ENCODE peak calls at places on chromosomes 3 and 15, in four cellular contexts. O is transverse colon, J is ovary, E is heart left ventricle. W is an unnamed sample.
A peak's percentile ranks its signal among the peaks of the same experiment; 100 is the strongest.

GRCh38 chr3:42456211-42456610 is 45.8 kb upstream of the LYZL4 start:
- DNase-seq in O (no peak), J (no peak), E (no peak), W (no peak)

GRCh38 chr3:192079098-192079497 is 618.1 kb downstream of the PYDC2 start:
- DNase-seq in O (no peak), J (no peak), E (no peak), W (no peak)

GRCh38 chr15:68830141-68830540 is 9.4 kb upstream of the ANP32A start:
- DNase-seq in O (no peak), J (no peak), E (no peak), W (no peak)

GRCh38 chr15:69861331-69862171 is 236.2 kb downstream of the TLE3 start:
- DNase-seq in O (no peak), J (no peak), E (no peak), W (no peak)

GRCh38 chr3:49534581-49535495 is 19.4 kb upstream of the BSN start:
- DNase-seq in O (no peak), J (peak; percentile 32), E (no peak), W (no peak)

GRCh38 chr3:157077565-157077991 is 82.4 kb downstream of the CCNL1 start:
- DNase-seq in O (no peak), J (no peak), E (no peak), W (no peak)

GRCh38 chr3:150450906-150451305 is 42.8 kb downstream of the TSC22D2 start:
- DNase-seq in O (no peak), J (no peak), E (no peak), W (no peak)

GRCh38 chr15:27486036-27486435 is 515.1 kb downstream of the GABRG3 start:
- DNase-seq in O (no peak), J (no peak), E (no peak), W (no peak)

GRCh38 chr3:160616721-160617120 is 51.4 kb upstream of the KPNA4 start:
- DNase-seq in O (no peak), J (no peak), E (peak; percentile 23), W (peak; percentile 14)

GRCh38 chr15:77371850-77372249 is 48.1 kb downstream of the PEAK1 start:
- DNase-seq in O (no peak), J (no peak), E (no peak), W (no peak)

GRCh38 chr15:77370580-77370979 is 49.3 kb downstream of the PEAK1 start:
- DNase-seq in O (no peak), J (no peak), E (no peak), W (no peak)

GRCh38 chr15:77375133-77375532 is 44.8 kb downstream of the PEAK1 start:
- DNase-seq in O (no peak), J (no peak), E (no peak), W (no peak)

GRCh38 chr15:77373441-77373840 is 46.5 kb downstream of the PEAK1 start:
- DNase-seq in O (no peak), J (no peak), E (no peak), W (no peak)

GRCh38 chr15:77369168-77369567 is 50.7 kb downstream of the PEAK1 start:
- DNase-seq in O (no peak), J (no peak), E (no peak), W (no peak)
- H3K4me1 ChIP-seq in O (no peaks in the 10 kb centered on the region), J (no peaks in the 10 kb centered on the region), E (no peaks in the 10 kb centered on the region), W (peaks cover 4% of the 10 kb centered on the region)

GRCh38 chr3:16177962-16178627 is 3.6 kb downstream of the GALNT15 start:
- DNase-seq in O (peak; percentile 79), J (peak; percentile 88), E (peak; percentile 88), W (peak; percentile 77)
- TF ChIP-seq POLR2A in O (no peak), J (peak; percentile 16), E (peak; percentile 50), W (no peak)

DNA sequence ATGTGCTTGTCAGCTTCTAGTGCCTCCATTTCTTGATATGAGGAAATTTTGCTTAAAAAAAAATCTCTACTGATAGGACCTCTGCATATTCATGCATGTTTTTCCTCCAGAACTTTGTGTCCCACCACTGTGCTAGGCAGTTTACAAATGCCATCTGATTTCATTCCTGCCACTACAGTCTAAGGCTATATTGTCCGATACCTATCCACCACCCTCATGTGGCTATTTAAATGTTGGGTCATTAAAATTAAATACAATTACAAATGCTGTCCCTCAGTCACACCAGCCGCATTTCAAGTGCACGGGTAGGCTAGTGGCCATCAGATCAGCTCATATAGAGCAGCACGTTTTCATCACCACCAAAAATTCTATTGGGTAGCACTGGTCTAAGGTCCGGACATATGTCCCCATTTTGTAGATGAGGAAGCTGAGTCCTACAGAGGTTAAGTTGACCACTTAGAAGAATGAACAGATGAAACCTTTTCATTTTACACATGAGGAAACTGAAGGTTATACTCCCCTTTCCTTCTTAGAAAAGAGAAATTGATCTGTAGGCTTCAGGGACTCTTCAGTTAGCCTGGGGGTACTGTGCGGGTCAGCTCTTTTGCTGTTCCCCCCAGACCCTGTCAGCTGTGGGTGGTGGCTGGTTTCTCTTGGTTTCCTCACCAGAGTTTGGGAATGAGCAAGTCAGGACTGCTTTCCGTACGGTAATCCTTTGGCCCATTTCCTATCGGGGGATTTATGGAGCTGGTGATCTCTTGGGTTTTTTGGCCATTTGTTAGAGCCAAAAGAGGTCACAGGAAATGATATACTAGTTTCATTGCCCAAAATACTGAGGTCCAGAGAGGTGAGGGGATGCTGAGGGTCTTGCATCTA is 56.6 kb downstream of the SMAD3 start:
- DNase-seq in O (no peak), J (no peak), E (no peak), W (no peak)
- H3K4me1 ChIP-seq in O (peaks cover 54% of the 10 kb centered on the region), J (peaks cover 51% of the 10 kb centered on the region), E (peaks cover 50% of the 10 kb centered on the region), W (peaks cover 92% of the 10 kb centered on the region)

GRCh38 chr15:88954431-88955277 is 41.5 kb upstream of the MFGE8 start:
- DNase-seq in O (no peak), J (no peak), E (peak; percentile 76), W (no peak)
- TF ChIP-seq POLR2A in O (no peak), J (no peak), E (no peak), W (no peak)

DNA sequence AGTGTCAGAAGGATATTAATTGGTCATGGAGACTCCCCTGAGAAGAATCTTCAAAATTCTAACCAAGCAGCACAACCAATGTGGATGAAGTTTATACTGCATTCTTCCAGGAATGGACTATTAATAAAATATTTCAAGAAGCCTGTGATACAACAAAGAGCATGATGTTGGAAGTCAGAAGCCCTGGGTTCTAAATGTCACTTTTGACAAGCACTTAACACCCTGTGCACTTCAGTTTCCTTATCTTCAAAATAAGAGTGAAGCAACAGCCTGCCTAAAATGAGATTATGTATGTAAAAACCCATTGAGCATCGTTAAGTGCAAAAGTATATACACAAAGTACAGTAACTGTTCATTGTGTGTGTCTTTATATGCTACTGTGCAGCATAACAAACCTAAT is 369.4 kb downstream of the NTRK3 start:
- DNase-seq in O (no peak), J (no peak), E (no peak), W (no peak)
- H3K4me1 ChIP-seq in O (no peaks in the 10 kb centered on the region), J (no peaks in the 10 kb centered on the region), E (no peaks in the 10 kb centered on the region), W (no peaks in the 10 kb centered on the region)

GRCh38 chr3:139122612-139123011 is 77.9 kb upstream of the PRR23C start:
- DNase-seq in O (no peak), J (no peak), E (no peak), W (no peak)

GRCh38 chr3:139120336-139120971 is 75.8 kb upstream of the PRR23C start:
- DNase-seq in O (no peak), J (no peak), E (no peak), W (no peak)

GRCh38 chr3:139123377-139124095 is 78.8 kb upstream of the PRR23C start:
- DNase-seq in O (no peak), J (no peak), E (no peak), W (no peak)

GRCh38 chr3:139122221-139122581 is 77.5 kb upstream of the PRR23C start:
- DNase-seq in O (no peak), J (peak; percentile 61), E (no peak), W (no peak)

GRCh38 chr3:139121513-139122220 is 77.0 kb upstream of the PRR23C start:
- DNase-seq in O (peak; percentile 71), J (no peak), E (no peak), W (no peak)
- TF ChIP-seq POLR2A in O (no peak), J (no peak), E (no peak), W (no peak)

DNA sequence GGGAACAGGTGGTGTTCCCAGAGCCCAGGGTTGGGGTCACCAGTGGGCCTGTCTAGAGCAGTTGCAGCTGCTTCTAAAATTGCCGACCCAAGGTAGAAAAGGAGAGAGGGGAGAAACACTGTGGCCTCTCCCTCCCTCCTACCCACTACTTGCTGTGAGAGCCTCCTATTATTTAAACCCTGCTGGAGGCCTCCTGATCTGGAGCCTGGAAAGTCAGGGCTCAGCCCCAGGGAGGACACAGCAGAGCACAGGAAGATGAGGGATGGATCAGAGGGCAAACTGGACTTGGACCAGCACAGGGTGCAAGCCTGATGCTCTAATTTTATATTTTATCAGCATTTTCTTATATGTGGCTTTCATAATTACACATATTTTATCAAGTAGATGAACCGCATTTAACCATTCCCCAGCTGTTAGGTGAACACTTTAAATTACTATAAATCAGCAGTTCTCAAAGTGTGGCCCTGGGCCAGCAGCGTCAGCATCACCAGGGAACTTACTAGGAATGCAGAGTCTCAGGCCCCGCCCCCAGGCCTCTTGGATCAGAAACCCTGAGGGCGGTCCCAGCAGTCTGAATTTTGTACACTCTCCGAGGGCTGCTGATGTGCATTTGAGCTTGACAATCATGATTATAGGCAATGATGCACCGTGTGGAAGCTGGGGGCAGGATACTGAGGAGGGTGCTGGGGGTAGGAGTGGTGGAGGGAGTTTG is 26.7 kb downstream of the SMAD3 start:
- DNase-seq in O (no peak), J (no peak), E (no peak), W (no peak)
- H3K4me1 ChIP-seq in O (peaks cover 49% of the 10 kb centered on the region), J (peaks cover 38% of the 10 kb centered on the region), E (peaks cover 53% of the 10 kb centered on the region), W (peaks cover 65% of the 10 kb centered on the region)

W was measured in gastrocnemius medialis.